ENCODE peak calls at places on chromosomes 2 and 18, in five cellular contexts. One of them, this sample, is unnamed.

GRCh38 chr2:7111626-7112025 is 194.4 kb downstream of the RNF144A start:
- DNase-seq in endodermal cell: no peak
- DNase-seq in CD4-positive, alpha-beta memory T cell: no peak
- DNase-seq in A549: no peak
- DNase-seq in pancreas: no peak
- DNase-seq in this sample: no peak

GRCh38 chr2:230956827-230957755 is 32.0 kb upstream of the GPR55 start:
- DNase-seq in CD4-positive, alpha-beta memory T cell: peak; percentile 17
- DNase-seq in pancreas: no peak
- DNase-seq in A549: peak; percentile 73
- DNase-seq in endodermal cell: peak; percentile 85
- DNase-seq in this sample: no peak

GRCh38 chr2:128330583-128330982 is 11.9 kb upstream of the HS6ST1 start:
- DNase-seq in A549: no peak
- DNase-seq in CD4-positive, alpha-beta memory T cell: no peak
- DNase-seq in pancreas: no peak
- DNase-seq in endodermal cell: no peak
- DNase-seq in this sample: no peak

GRCh38 chr2:227939271-227940027 is 68.0 kb downstream of the DAW1 start:
- DNase-seq in A549: peak; percentile 15
- DNase-seq in CD4-positive, alpha-beta memory T cell: no peak
- DNase-seq in pancreas: no peak
- DNase-seq in endodermal cell: peak; percentile 75
- DNase-seq in this sample: no peak

GRCh38 chr2:66305714-66306113 is 129.2 kb upstream of the MEIS1 start:
- DNase-seq in endodermal cell: no peak
- DNase-seq in pancreas: no peak
- DNase-seq in A549: no peak
- DNase-seq in CD4-positive, alpha-beta memory T cell: no peak
- DNase-seq in this sample: no peak

GRCh38 chr2:115413796-115414195 is 971.4 kb downstream of the DPP10 start:
- DNase-seq in CD4-positive, alpha-beta memory T cell: no peak
- DNase-seq in A549: no peak
- DNase-seq in endodermal cell: no peak
- DNase-seq in pancreas: no peak
- DNase-seq in this sample: no peak

GRCh38 chr2:70132244-70133126 is 45.2 kb downstream of the PCBP1 start:
- DNase-seq in endodermal cell: peak; percentile 63
- DNase-seq in CD4-positive, alpha-beta memory T cell: peak; percentile 63
- DNase-seq in pancreas: no peak
- DNase-seq in A549: peak; percentile 53
- DNase-seq in this sample: no peak

GRCh38 chr2:16069933-16070647 is 129.7 kb downstream of the MYCN start:
- DNase-seq in A549: no peak
- DNase-seq in CD4-positive, alpha-beta memory T cell: no peak
- DNase-seq in endodermal cell: peak; percentile 80
- DNase-seq in pancreas: no peak
- DNase-seq in this sample: no peak

GRCh38 chr2:73976803-73977202 is 7.9 kb upstream of the TET3 start:
- DNase-seq in endodermal cell: no peak
- DNase-seq in CD4-positive, alpha-beta memory T cell: no peak
- DNase-seq in pancreas: no peak
- DNase-seq in A549: no peak
- DNase-seq in this sample: no peak

GRCh38 chr2:17672583-17673317 is 80.9 kb downstream of the SMC6 start:
- DNase-seq in CD4-positive, alpha-beta memory T cell: no peak
- DNase-seq in pancreas: no peak
- DNase-seq in endodermal cell: no peak
- DNase-seq in A549: peak; percentile 7
- DNase-seq in this sample: no peak

GRCh38 chr18:60075477-60075876 is 175.7 kb downstream of the PMAIP1 start:
- DNase-seq in A549: no peak
- DNase-seq in endodermal cell: no peak
- DNase-seq in pancreas: peak; percentile 28
- DNase-seq in CD4-positive, alpha-beta memory T cell: no peak
- DNase-seq in this sample: no peak

GRCh38 chr2:10654069-10654468 is 35.7 kb downstream of the NOL10 start:
- DNase-seq in endodermal cell: no peak
- DNase-seq in A549: no peak
- DNase-seq in pancreas: no peak
- DNase-seq in CD4-positive, alpha-beta memory T cell: peak; percentile 13
- DNase-seq in this sample: no peak

GRCh38 chr2:8412082-8412481 is 269.8 kb upstream of the ID2 start:
- DNase-seq in A549: peak; percentile 69
- DNase-seq in endodermal cell: no peak
- DNase-seq in CD4-positive, alpha-beta memory T cell: no peak
- DNase-seq in pancreas: no peak
- DNase-seq in this sample: no peak

GRCh38 chr18:7035807-7036206 is 81.8 kb downstream of the LAMA1 start:
- DNase-seq in A549: no peak
- DNase-seq in endodermal cell: no peak
- DNase-seq in pancreas: no peak
- DNase-seq in CD4-positive, alpha-beta memory T cell: no peak
- DNase-seq in this sample: no peak

GRCh38 chr2:207772081-207772843 is 2.6 kb upstream of the FZD5 start:
- DNase-seq in A549: no peak
- DNase-seq in CD4-positive, alpha-beta memory T cell: peak; percentile 12
- DNase-seq in endodermal cell: peak; percentile 78
- DNase-seq in pancreas: no peak
- DNase-seq in this sample: no peak

GRCh38 chr2:131036269-131036668 is 57.0 kb downstream of the FAM168B start:
- DNase-seq in A549: no peak
- DNase-seq in endodermal cell: peak; percentile 80
- DNase-seq in CD4-positive, alpha-beta memory T cell: no peak
- DNase-seq in pancreas: no peak
- DNase-seq in this sample: no peak

GRCh38 chr2:207869784-207870778 is 100.4 kb upstream of the FZD5 start:
- DNase-seq in A549: peak; percentile 27
- DNase-seq in pancreas: no peak
- DNase-seq in CD4-positive, alpha-beta memory T cell: no peak
- DNase-seq in endodermal cell: no peak
- DNase-seq in this sample: no peak

GRCh38 chr2:75710577-75711253 is at the start of gene GCFC2:
- DNase-seq in pancreas: peak; percentile 94
- DNase-seq in CD4-positive, alpha-beta memory T cell: peak; percentile 85
- DNase-seq in endodermal cell: peak; percentile 95
- DNase-seq in A549: peak; percentile 89
- DNase-seq in this sample: peak; percentile 74

GRCh38 chr2:183630964-183631363 is 506.7 kb downstream of the NUP35 start:
- DNase-seq in A549: no peak
- DNase-seq in CD4-positive, alpha-beta memory T cell: no peak
- DNase-seq in pancreas: no peak
- DNase-seq in endodermal cell: no peak
- DNase-seq in this sample: no peak

GRCh38 chr2:144449028-144449406 is 70.9 kb downstream of the ZEB2 start:
- DNase-seq in endodermal cell: peak; percentile 81
- DNase-seq in A549: no peak
- DNase-seq in pancreas: no peak
- DNase-seq in CD4-positive, alpha-beta memory T cell: no peak
- DNase-seq in this sample: no peak

GRCh38 chr2:144446136-144446535 is 73.8 kb downstream of the ZEB2 start:
- DNase-seq in endodermal cell: no peak
- DNase-seq in pancreas: no peak
- DNase-seq in CD4-positive, alpha-beta memory T cell: no peak
- DNase-seq in A549: no peak
- DNase-seq in this sample: no peak

GRCh38 chr2:144447535-144447934 is 72.4 kb downstream of the ZEB2 start:
- DNase-seq in endodermal cell: no peak
- DNase-seq in CD4-positive, alpha-beta memory T cell: no peak
- DNase-seq in A549: no peak
- DNase-seq in pancreas: no peak
- DNase-seq in this sample: no peak

GRCh38 chr2:144451443-144451842 is 68.5 kb downstream of the ZEB2 start:
- DNase-seq in endodermal cell: no peak
- DNase-seq in A549: no peak
- DNase-seq in CD4-positive, alpha-beta memory T cell: no peak
- DNase-seq in pancreas: no peak
- DNase-seq in this sample: no peak

GRCh38 chr2:144448389-144449027 is 71.4 kb downstream of the ZEB2 start:
- DNase-seq in A549: no peak
- DNase-seq in endodermal cell: no peak
- DNase-seq in CD4-positive, alpha-beta memory T cell: no peak
- DNase-seq in pancreas: no peak
- DNase-seq in this sample: no peak
- H3K4me1 ChIP-seq in A549: peaks cover 11% of the 10 kb centered on the region
- H3K4me1 ChIP-seq in endodermal cell: peaks cover 10% of the 10 kb centered on the region
- H3K4me1 ChIP-seq in CD4-positive, alpha-beta memory T cell: no peaks in the 10 kb centered on the region
- H3K4me1 ChIP-seq in pancreas: no peaks in the 10 kb centered on the region
- H3K4me1 ChIP-seq in this sample: no peaks in the 10 kb centered on the region

GRCh38 chr18:55588876-55589595 is 1.0 kb upstream of the TCF4 start:
- DNase-seq in CD4-positive, alpha-beta memory T cell: no peak
- DNase-seq in endodermal cell: no peak
- DNase-seq in pancreas: no peak
- DNase-seq in A549: no peak
- DNase-seq in this sample: no peak

GRCh38 chr18:55586841-55587240 is 1.2 kb downstream of the TCF4 start:
- DNase-seq in CD4-positive, alpha-beta memory T cell: no peak
- DNase-seq in endodermal cell: peak; percentile 49
- DNase-seq in A549: no peak
- DNase-seq in pancreas: no peak
- DNase-seq in this sample: no peak

GRCh38 chr18:55588001-55588875 is at the start of gene TCF4:
- DNase-seq in pancreas: peak; percentile 72
- DNase-seq in CD4-positive, alpha-beta memory T cell: no peak
- DNase-seq in A549: peak; percentile 12
- DNase-seq in endodermal cell: peak; percentile 89
- DNase-seq in this sample: no peak

GRCh38 chr18:55585586-55586521 is 2.1 kb downstream of the TCF4 start:
- DNase-seq in A549: no peak
- DNase-seq in CD4-positive, alpha-beta memory T cell: no peak
- DNase-seq in endodermal cell: peak; percentile 66
- DNase-seq in pancreas: no peak
- DNase-seq in this sample: no peak

DNA sequence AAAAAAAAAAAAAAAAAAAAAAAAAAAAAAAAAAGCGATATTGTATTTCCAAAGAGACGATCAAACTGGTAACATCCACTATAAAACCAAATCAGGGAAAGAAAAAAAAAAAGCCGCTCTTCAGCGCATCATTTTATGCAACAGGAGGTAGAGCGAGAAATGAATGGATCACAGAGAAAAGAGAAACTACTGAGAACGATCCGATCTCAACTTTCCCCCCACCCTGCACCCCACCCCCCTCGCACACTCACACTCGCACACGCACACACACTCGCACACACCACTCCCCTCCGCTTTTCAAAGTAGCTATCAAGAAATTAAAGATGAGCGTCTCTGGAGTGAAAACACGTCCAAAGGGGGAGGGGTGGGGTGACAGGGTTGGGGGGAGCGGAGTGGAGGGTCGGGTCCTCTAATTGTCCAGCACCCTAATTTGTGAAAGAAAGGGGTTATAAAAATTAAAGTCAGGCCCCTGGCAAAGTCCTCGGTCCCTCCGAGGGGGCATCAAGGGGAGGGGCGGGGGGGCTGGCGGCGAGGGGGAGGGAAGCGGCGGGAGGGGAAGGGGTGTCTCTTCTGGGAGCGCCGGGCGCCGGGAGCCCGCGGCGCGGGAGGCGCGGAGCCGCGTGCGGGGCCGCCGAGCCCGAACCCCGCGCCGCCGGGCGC is 521 bp downstream of the TCF4 start:
- DNase-seq in endodermal cell: peak; percentile 65
- DNase-seq in pancreas: no peak
- DNase-seq in A549: peak; percentile 9
- DNase-seq in CD4-positive, alpha-beta memory T cell: no peak
- DNase-seq in this sample: no peak
- H3K4me1 ChIP-seq in endodermal cell: peaks cover 9% of the 10 kb centered on the region
- H3K4me1 ChIP-seq in pancreas: no peaks in the 10 kb centered on the region
- H3K4me1 ChIP-seq in A549: no peaks in the 10 kb centered on the region
- H3K4me1 ChIP-seq in CD4-positive, alpha-beta memory T cell: no peaks in the 10 kb centered on the region
- H3K4me1 ChIP-seq in this sample: peaks cover 3% of the 10 kb centered on the region

GRCh38 chr2:63842149-63843061 is 709 bp downstream of the UGP2 start:
- DNase-seq in CD4-positive, alpha-beta memory T cell: no peak
- DNase-seq in pancreas: no peak
- DNase-seq in A549: peak; percentile 20
- DNase-seq in endodermal cell: peak; percentile 55
- DNase-seq in this sample: no peak
- H3K4me1 ChIP-seq in CD4-positive, alpha-beta memory T cell: peaks cover 47% of the 10 kb centered on the region
- H3K4me1 ChIP-seq in pancreas: no peaks in the 10 kb centered on the region
- H3K4me1 ChIP-seq in A549: peaks cover 17% of the 10 kb centered on the region
- H3K4me1 ChIP-seq in endodermal cell: no peaks in the 10 kb centered on the region
- H3K4me1 ChIP-seq in this sample: peaks cover 5% of the 10 kb centered on the region

DNA sequence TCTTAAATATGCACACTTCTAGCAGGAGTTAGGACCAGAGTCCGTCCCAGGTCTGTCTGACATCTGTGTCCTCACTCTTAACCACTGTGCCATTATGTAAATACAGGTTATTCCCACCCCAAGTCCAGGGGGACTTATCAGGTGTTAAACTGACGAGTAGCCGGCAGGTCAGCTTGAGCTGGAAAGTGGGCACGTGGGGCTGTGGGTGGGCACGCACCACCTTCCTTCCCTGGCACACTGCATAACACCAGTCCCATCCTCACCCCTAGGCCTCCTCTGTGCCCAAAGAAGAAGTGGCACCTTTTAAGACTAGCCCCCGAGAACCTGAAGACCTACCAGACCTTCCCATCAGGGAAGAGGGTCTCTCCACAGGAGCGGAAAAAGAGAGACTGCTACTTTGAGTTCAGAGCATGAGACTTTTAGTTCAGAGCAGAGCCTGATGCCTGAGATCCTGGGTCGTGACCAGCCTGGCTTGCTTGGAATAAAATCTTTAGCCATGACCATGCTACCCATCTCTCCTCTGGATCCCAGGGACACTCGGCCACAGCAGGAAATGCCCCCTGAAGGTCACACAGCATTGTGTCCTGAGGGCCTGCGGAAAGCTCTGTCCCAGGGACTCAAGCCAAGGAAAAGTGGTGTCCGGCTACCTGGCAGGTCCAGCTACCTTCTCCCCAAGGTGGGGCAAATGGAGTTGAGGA is 62.0 kb downstream of the CIB4 start:
- DNase-seq in CD4-positive, alpha-beta memory T cell: no peak
- DNase-seq in pancreas: no peak
- DNase-seq in A549: no peak
- DNase-seq in endodermal cell: peak; percentile 22
- DNase-seq in this sample: no peak
- H3K4me1 ChIP-seq in CD4-positive, alpha-beta memory T cell: no peaks in the 10 kb centered on the region
- H3K4me1 ChIP-seq in pancreas: no peaks in the 10 kb centered on the region
- H3K4me1 ChIP-seq in A549: peaks cover 4% of the 10 kb centered on the region
- H3K4me1 ChIP-seq in endodermal cell: no peaks in the 10 kb centered on the region
- H3K4me1 ChIP-seq in this sample: no peaks in the 10 kb centered on the region

GRCh38 chr2:176132397-176133086 is 3.0 kb downstream of the HOXD8 start:
- DNase-seq in pancreas: no peak
- DNase-seq in A549: no peak
- DNase-seq in CD4-positive, alpha-beta memory T cell: no peak
- DNase-seq in endodermal cell: peak; percentile 53
- DNase-seq in this sample: no peak
- H3K4me1 ChIP-seq in pancreas: no peaks in the 10 kb centered on the region
- H3K4me1 ChIP-seq in A549: peaks cover 10% of the 10 kb centered on the region
- H3K4me1 ChIP-seq in CD4-positive, alpha-beta memory T cell: peaks cover 49% of the 10 kb centered on the region
- H3K4me1 ChIP-seq in endodermal cell: peaks cover 3% of the 10 kb centered on the region
- H3K4me1 ChIP-seq in this sample: peaks cover 28% of the 10 kb centered on the region